ENCODE peak calls at places on chromosomes 7 and 10, in ten cellular contexts. O, W, N, G, E, R, Q, L, B and T are unnamed samples.

GRCh38 chr7:19001854-19002253 is 115.6 kb downstream of the TWIST1 start:
- DNase-seq in O (no peak), W (no peak), N (no peak), G (no peak), E (no peak), R (no peak), Q (no peak), L (no peak), B (no peak), T (no peak)

GRCh38 chr10:96152437-96152836 is 22.3 kb downstream of the ZNF518A start:
- DNase-seq in O (no peak), W (peak; percentile 31), N (no peak), G (no peak), E (no peak), R (no peak), Q (no peak), L (no peak), B (no peak), T (no peak)

GRCh38 chr7:157691521-157692155 is 354.8 kb downstream of the DNAJB6 start:
- DNase-seq in O (no peak), W (no peak), N (no peak), G (no peak), E (no peak), R (no peak), Q (peak; percentile 27), L (no peak), B (no peak), T (peak; percentile 80)

GRCh38 chr7:135977742-135978066 is 545 bp upstream of the MTPN start:
- DNase-seq in O (no peak), W (no peak), N (no peak), G (no peak), E (no peak), R (no peak), Q (no peak), L (no peak), B (no peak), T (no peak)

GRCh38 chr10:6014241-6014761 is 37.0 kb upstream of the IL15RA start:
- DNase-seq in O (peak; percentile 62), W (peak; percentile 59), N (peak; percentile 37), G (no peak), E (peak; percentile 61), R (peak; percentile 50), Q (peak; percentile 62), L (peak; percentile 47), B (no peak), T (peak; percentile 73)

GRCh38 chr10:65270969-65271368 is 1654.9 kb upstream of the LRRTM3 start:
- DNase-seq in O (no peak), W (no peak), N (no peak), G (no peak), E (no peak), R (no peak), Q (no peak), L (no peak), B (no peak), T (no peak)

GRCh38 chr10:66931340-66931948 is 5.6 kb downstream of the LRRTM3 start:
- DNase-seq in O (no peak), W (peak; percentile 97), N (peak; percentile 13), G (peak; percentile 46), E (no peak), R (no peak), Q (peak; percentile 76), L (no peak), B (no peak), T (peak; percentile 75)

GRCh38 chr10:25209618-25210017 is 34.8 kb downstream of the GPR158 start:
- DNase-seq in O (no peak), W (no peak), N (no peak), G (no peak), E (no peak), R (no peak), Q (no peak), L (no peak), B (no peak), T (no peak)

GRCh38 chr10:111944331-111944730 is 239.2 kb downstream of the GPAM start:
- DNase-seq in O (no peak), W (no peak), N (no peak), G (no peak), E (no peak), R (no peak), Q (no peak), L (no peak), B (no peak), T (no peak)